ENCODE peak calls at places on chromosomes 2 and 18, in nine cellular contexts. I, W, U, C, J, F, R, E and H are unnamed samples.

GRCh38 chr18:34514238-34514637 is 195.9 kb upstream of the DTNA start:
- DNase-seq in I (no peak), W (no peak), U (peak; percentile 48), C (no peak), J (no peak), F (no peak), R (peak; percentile 91), E (no peak), H (no peak)

GRCh38 chr2:235055891-235056516 is 104.2 kb downstream of the SH3BP4 start:
- DNase-seq in I (peak; percentile 49), W (no peak), U (peak; percentile 18), C (no peak), J (peak; percentile 69), F (no peak), R (peak; percentile 39), E (no peak), H (peak; percentile 71)

GRCh38 chr2:230774348-230774951 is 61.8 kb downstream of the CAB39 start:
- DNase-seq in I (peak; percentile 90), W (no peak), U (peak; percentile 60), C (peak; percentile 89), J (peak; percentile 75), F (no peak), R (peak; percentile 73), E (no peak), H (peak; percentile 71)

GRCh38 chr18:32366586-32367538 is 103.8 kb downstream of the GAREM1 start:
- DNase-seq in I (no peak), W (no peak), U (no peak), C (peak; percentile 25), J (peak; percentile 61), F (no peak), R (peak; percentile 86), E (no peak), H (no peak)

GRCh38 chr2:165149439-165149838 is 54.4 kb downstream of the SCN3A start:
- DNase-seq in I (no peak), W (no peak), U (no peak), C (no peak), J (no peak), F (no peak), R (no peak), E (no peak), H (no peak)

GRCh38 chr18:58756596-58757240 is 85.5 kb downstream of the MALT1 start:
- DNase-seq in I (no peak), W (no peak), U (no peak), C (no peak), J (no peak), F (no peak), R (peak; percentile 31), E (no peak), H (no peak)

GRCh38 chr2:164655336-164655735 is 34.1 kb upstream of the GRB14 start:
- DNase-seq in I (no peak), W (no peak), U (no peak), C (no peak), J (peak; percentile 70), F (no peak), R (peak; percentile 68), E (no peak), H (peak; percentile 24)

GRCh38 chr2:201127570-201127969 is 11.6 kb downstream of the CFLAR start:
- DNase-seq in I (peak; percentile 88), W (peak; percentile 65), U (no peak), C (peak; percentile 80), J (peak; percentile 78), F (peak; percentile 51), R (peak; percentile 81), E (no peak), H (no peak)

GRCh38 chr18:10453885-10454772 is at the start of gene APCDD1:
- DNase-seq in I (no peak), W (no peak), U (no peak), C (peak; percentile 66), J (no peak), F (no peak), R (peak; percentile 9), E (peak; percentile 53), H (peak; percentile 30)

GRCh38 chr2:120205901-120206581 is 17.2 kb downstream of the TMEM185B start:
- DNase-seq in I (no peak), W (peak; percentile 52), U (no peak), C (no peak), J (peak; percentile 20), F (peak; percentile 33), R (no peak), E (peak; percentile 53), H (no peak)

GRCh38 chr2:28411956-28412609 is 19.4 kb downstream of the FOSL2 start:
- DNase-seq in I (no peak), W (no peak), U (no peak), C (no peak), J (no peak), F (no peak), R (no peak), E (no peak), H (no peak)

GRCh38 chr2:12325806-12326205 is 390.9 kb upstream of the TRIB2 start:
- DNase-seq in I (peak; percentile 78), W (no peak), U (peak; percentile 28), C (no peak), J (peak; percentile 82), F (no peak), R (peak; percentile 53), E (no peak), H (peak; percentile 55)

GRCh38 chr2:173288561-173288960 is 66.1 kb upstream of the CDCA7 start:
- DNase-seq in I (no peak), W (no peak), U (peak; percentile 62), C (peak; percentile 21), J (peak; percentile 19), F (no peak), R (no peak), E (no peak), H (peak; percentile 63)

GRCh38 chr2:160942505-160943125 is 217.6 kb upstream of the TANK start:
- DNase-seq in I (no peak), W (no peak), U (no peak), C (no peak), J (no peak), F (no peak), R (no peak), E (no peak), H (no peak)